ENCODE peak calls at places on chromosomes 2 and 18, in five cellular contexts. One of them, this sample, is unnamed.

GRCh38 chr2:46460991-46461715 is 18.2 kb upstream of the TMEM247 start:
- DNase-seq in astrocyte of the spinal cord: peak; percentile 60
- DNase-seq in astrocyte: no peak
- DNase-seq in mammary epithelial cell: peak; percentile 32
- DNase-seq in CD4-positive, CD25-positive, alpha-beta regulatory T cell: peak; percentile 65
- DNase-seq in this sample: no peak

GRCh38 chr18:35680139-35680551 is 98.6 kb downstream of the GALNT1 start:
- DNase-seq in mammary epithelial cell: no peak
- DNase-seq in CD4-positive, CD25-positive, alpha-beta regulatory T cell: no peak
- DNase-seq in astrocyte of the spinal cord: no peak
- DNase-seq in astrocyte: no peak
- DNase-seq in this sample: no peak

GRCh38 chr2:46914578-46915230 is 902 bp downstream of the MCFD2 start:
- DNase-seq in mammary epithelial cell: peak; percentile 14
- DNase-seq in astrocyte of the spinal cord: no peak
- DNase-seq in astrocyte: no peak
- DNase-seq in CD4-positive, CD25-positive, alpha-beta regulatory T cell: no peak
- DNase-seq in this sample: no peak

GRCh38 chr18:44626807-44627206 is 53.9 kb upstream of the SETBP1 start:
- DNase-seq in CD4-positive, CD25-positive, alpha-beta regulatory T cell: no peak
- DNase-seq in astrocyte of the spinal cord: no peak
- DNase-seq in mammary epithelial cell: no peak
- DNase-seq in astrocyte: no peak
- DNase-seq in this sample: no peak

GRCh38 chr2:54444503-54444902 is 11.6 kb upstream of the SPTBN1 start:
- DNase-seq in mammary epithelial cell: no peak
- DNase-seq in astrocyte: no peak
- DNase-seq in CD4-positive, CD25-positive, alpha-beta regulatory T cell: no peak
- DNase-seq in astrocyte of the spinal cord: no peak
- DNase-seq in this sample: no peak

GRCh38 chr2:161273038-161273760 is 35.0 kb upstream of the PSMD14 start:
- DNase-seq in astrocyte of the spinal cord: peak; percentile 76
- DNase-seq in mammary epithelial cell: peak; percentile 40
- DNase-seq in astrocyte: peak; percentile 30
- DNase-seq in CD4-positive, CD25-positive, alpha-beta regulatory T cell: peak; percentile 80
- DNase-seq in this sample: peak; percentile 76

GRCh38 chr2:68225119-68225632 is 27.2 kb downstream of the PPP3R1 start:
- DNase-seq in CD4-positive, CD25-positive, alpha-beta regulatory T cell: no peak
- DNase-seq in astrocyte: no peak
- DNase-seq in mammary epithelial cell: peak; percentile 57
- DNase-seq in astrocyte of the spinal cord: no peak
- DNase-seq in this sample: no peak

GRCh38 chr2:227509824-227510619 is 38.1 kb downstream of the AGFG1 start:
- DNase-seq in CD4-positive, CD25-positive, alpha-beta regulatory T cell: no peak
- DNase-seq in mammary epithelial cell: peak; percentile 90
- DNase-seq in astrocyte of the spinal cord: peak; percentile 33
- DNase-seq in astrocyte: peak; percentile 36
- DNase-seq in this sample: no peak

GRCh38 chr2:3712424-3712823 is 9.0 kb downstream of the DCDC2C start:
- DNase-seq in CD4-positive, CD25-positive, alpha-beta regulatory T cell: no peak
- DNase-seq in astrocyte: no peak
- DNase-seq in astrocyte of the spinal cord: no peak
- DNase-seq in mammary epithelial cell: peak; percentile 44
- DNase-seq in this sample: no peak

GRCh38 chr2:96510931-96511595 is 5.9 kb upstream of the NEURL3 start:
- DNase-seq in astrocyte of the spinal cord: no peak
- DNase-seq in CD4-positive, CD25-positive, alpha-beta regulatory T cell: no peak
- DNase-seq in astrocyte: no peak
- DNase-seq in mammary epithelial cell: no peak
- DNase-seq in this sample: no peak

GRCh38 chr2:216195565-216195978 is 86.4 kb downstream of the XRCC5 start:
- DNase-seq in mammary epithelial cell: peak; percentile 92
- DNase-seq in CD4-positive, CD25-positive, alpha-beta regulatory T cell: peak; percentile 48
- DNase-seq in astrocyte of the spinal cord: peak; percentile 88
- DNase-seq in astrocyte: peak; percentile 93
- DNase-seq in this sample: no peak

GRCh38 chr2:72148391-72148974 is 821 bp upstream of the CYP26B1 start:
- DNase-seq in astrocyte of the spinal cord: no peak
- DNase-seq in astrocyte: no peak
- DNase-seq in mammary epithelial cell: no peak
- DNase-seq in CD4-positive, CD25-positive, alpha-beta regulatory T cell: no peak
- DNase-seq in this sample: no peak

GRCh38 chr18:39749154-39749553 is 2183.6 kb upstream of the CELF4 start:
- DNase-seq in mammary epithelial cell: no peak
- DNase-seq in astrocyte: no peak
- DNase-seq in astrocyte of the spinal cord: no peak
- DNase-seq in CD4-positive, CD25-positive, alpha-beta regulatory T cell: no peak
- DNase-seq in this sample: no peak

GRCh38 chr2:11582526-11583202 is 48.8 kb downstream of the GREB1 start:
- DNase-seq in astrocyte of the spinal cord: peak; percentile 17
- DNase-seq in astrocyte: no peak
- DNase-seq in CD4-positive, CD25-positive, alpha-beta regulatory T cell: peak; percentile 60
- DNase-seq in mammary epithelial cell: peak; percentile 39
- DNase-seq in this sample: peak; percentile 45

GRCh38 chr2:10977636-10978035 is 65.9 kb downstream of the KCNF1 start:
- DNase-seq in mammary epithelial cell: no peak
- DNase-seq in CD4-positive, CD25-positive, alpha-beta regulatory T cell: no peak
- DNase-seq in astrocyte of the spinal cord: no peak
- DNase-seq in astrocyte: no peak
- DNase-seq in this sample: no peak

GRCh38 chr2:9885036-9885684 is 41.9 kb downstream of the TAF1B start:
- DNase-seq in CD4-positive, CD25-positive, alpha-beta regulatory T cell: no peak
- DNase-seq in mammary epithelial cell: peak; percentile 19
- DNase-seq in astrocyte of the spinal cord: peak; percentile 40
- DNase-seq in astrocyte: peak; percentile 39
- DNase-seq in this sample: no peak

GRCh38 chr2:192469612-192470011 is 274.9 kb upstream of the TMEFF2 start:
- DNase-seq in astrocyte of the spinal cord: no peak
- DNase-seq in astrocyte: no peak
- DNase-seq in CD4-positive, CD25-positive, alpha-beta regulatory T cell: no peak
- DNase-seq in mammary epithelial cell: no peak
- DNase-seq in this sample: no peak

GRCh38 chr2:51510298-51510697 is 478.4 kb upstream of the NRXN1 start:
- DNase-seq in mammary epithelial cell: no peak
- DNase-seq in astrocyte of the spinal cord: no peak
- DNase-seq in astrocyte: no peak
- DNase-seq in CD4-positive, CD25-positive, alpha-beta regulatory T cell: no peak
- DNase-seq in this sample: no peak

GRCh38 chr2:239376942-239377531 is 23.8 kb downstream of the HDAC4 start:
- DNase-seq in CD4-positive, CD25-positive, alpha-beta regulatory T cell: no peak
- DNase-seq in astrocyte: no peak
- DNase-seq in mammary epithelial cell: no peak
- DNase-seq in astrocyte of the spinal cord: no peak
- DNase-seq in this sample: no peak

GRCh38 chr2:39435974-39436591 is 1.0 kb downstream of the MAP4K3 start:
- DNase-seq in astrocyte: peak; percentile 78
- DNase-seq in CD4-positive, CD25-positive, alpha-beta regulatory T cell: no peak
- DNase-seq in astrocyte of the spinal cord: peak; percentile 62
- DNase-seq in mammary epithelial cell: peak; percentile 39
- DNase-seq in this sample: no peak

GRCh38 chr2:11962707-11963358 is 216.4 kb downstream of the LPIN1 start:
- DNase-seq in astrocyte of the spinal cord: no peak
- DNase-seq in CD4-positive, CD25-positive, alpha-beta regulatory T cell: no peak
- DNase-seq in astrocyte: no peak
- DNase-seq in mammary epithelial cell: no peak
- DNase-seq in this sample: no peak

GRCh38 chr2:129720761-129721160 is 258.7 kb upstream of the RAB6C start:
- DNase-seq in astrocyte: no peak
- DNase-seq in CD4-positive, CD25-positive, alpha-beta regulatory T cell: no peak
- DNase-seq in mammary epithelial cell: no peak
- DNase-seq in astrocyte of the spinal cord: no peak
- DNase-seq in this sample: no peak

GRCh38 chr2:159091381-159091780 is 122.9 kb downstream of the TANC1 start:
- DNase-seq in astrocyte: peak; percentile 87
- DNase-seq in mammary epithelial cell: peak; percentile 47
- DNase-seq in astrocyte of the spinal cord: peak; percentile 82
- DNase-seq in CD4-positive, CD25-positive, alpha-beta regulatory T cell: no peak
- DNase-seq in this sample: no peak

GRCh38 chr2:196963961-196964360 is 37.5 kb upstream of the PGAP1 start:
- DNase-seq in CD4-positive, CD25-positive, alpha-beta regulatory T cell: no peak
- DNase-seq in astrocyte: no peak
- DNase-seq in astrocyte of the spinal cord: no peak
- DNase-seq in mammary epithelial cell: peak; percentile 21
- DNase-seq in this sample: no peak

GRCh38 chr2:196967775-196968174 is 41.3 kb upstream of the PGAP1 start:
- DNase-seq in astrocyte: no peak
- DNase-seq in astrocyte of the spinal cord: no peak
- DNase-seq in mammary epithelial cell: no peak
- DNase-seq in CD4-positive, CD25-positive, alpha-beta regulatory T cell: no peak
- DNase-seq in this sample: no peak

GRCh38 chr2:196970089-196970488 is 43.6 kb upstream of the PGAP1 start:
- DNase-seq in astrocyte of the spinal cord: no peak
- DNase-seq in CD4-positive, CD25-positive, alpha-beta regulatory T cell: no peak
- DNase-seq in astrocyte: no peak
- DNase-seq in mammary epithelial cell: no peak
- DNase-seq in this sample: no peak

GRCh38 chr2:196966078-196966477 is 39.6 kb upstream of the PGAP1 start:
- DNase-seq in CD4-positive, CD25-positive, alpha-beta regulatory T cell: no peak
- DNase-seq in astrocyte of the spinal cord: no peak
- DNase-seq in mammary epithelial cell: no peak
- DNase-seq in astrocyte: no peak
- DNase-seq in this sample: no peak

GRCh38 chr2:196967126-196967525 is 40.6 kb upstream of the PGAP1 start:
- DNase-seq in astrocyte of the spinal cord: peak; percentile 60
- DNase-seq in astrocyte: peak; percentile 68
- DNase-seq in CD4-positive, CD25-positive, alpha-beta regulatory T cell: no peak
- DNase-seq in mammary epithelial cell: peak; percentile 26
- DNase-seq in this sample: no peak
- H3K4me3 ChIP-seq in astrocyte of the spinal cord: peak overlapping the region; percentile 24
- H3K4me3 ChIP-seq in astrocyte: no peak overlapping the region
- H3K4me3 ChIP-seq in CD4-positive, CD25-positive, alpha-beta regulatory T cell: no peak overlapping the region
- H3K4me3 ChIP-seq in mammary epithelial cell: no peak overlapping the region
- H3K4me3 ChIP-seq in this sample: no peak overlapping the region

GRCh38 chr2:199738723-199739412 is 112.1 kb downstream of the FTCDNL1 start:
- DNase-seq in astrocyte: no peak
- DNase-seq in CD4-positive, CD25-positive, alpha-beta regulatory T cell: no peak
- DNase-seq in astrocyte of the spinal cord: no peak
- DNase-seq in mammary epithelial cell: no peak
- DNase-seq in this sample: no peak
- H3K4me3 ChIP-seq in astrocyte: no peak overlapping the region
- H3K4me3 ChIP-seq in CD4-positive, CD25-positive, alpha-beta regulatory T cell: no peak overlapping the region
- H3K4me3 ChIP-seq in astrocyte of the spinal cord: no peak overlapping the region
- H3K4me3 ChIP-seq in mammary epithelial cell: no peak overlapping the region
- H3K4me3 ChIP-seq in this sample: no peak overlapping the region

GRCh38 chr2:230821261-230821990 is 43.3 kb upstream of the ITM2C start:
- DNase-seq in CD4-positive, CD25-positive, alpha-beta regulatory T cell: no peak
- DNase-seq in astrocyte: no peak
- DNase-seq in astrocyte of the spinal cord: no peak
- DNase-seq in mammary epithelial cell: no peak
- DNase-seq in this sample: no peak

GRCh38 chr2:230825354-230825753 is 39.4 kb upstream of the ITM2C start:
- DNase-seq in CD4-positive, CD25-positive, alpha-beta regulatory T cell: no peak
- DNase-seq in mammary epithelial cell: no peak
- DNase-seq in astrocyte: no peak
- DNase-seq in astrocyte of the spinal cord: no peak
- DNase-seq in this sample: no peak

GRCh38 chr2:230821991-230822520 is 42.7 kb upstream of the ITM2C start:
- DNase-seq in astrocyte: no peak
- DNase-seq in CD4-positive, CD25-positive, alpha-beta regulatory T cell: no peak
- DNase-seq in mammary epithelial cell: no peak
- DNase-seq in astrocyte of the spinal cord: no peak
- DNase-seq in this sample: no peak

GRCh38 chr2:230823264-230823964 is 41.3 kb upstream of the ITM2C start:
- DNase-seq in mammary epithelial cell: no peak
- DNase-seq in CD4-positive, CD25-positive, alpha-beta regulatory T cell: no peak
- DNase-seq in astrocyte of the spinal cord: no peak
- DNase-seq in astrocyte: no peak
- DNase-seq in this sample: no peak

GRCh38 chr2:230824406-230824978 is 40.2 kb upstream of the ITM2C start:
- DNase-seq in mammary epithelial cell: peak; percentile 55
- DNase-seq in astrocyte of the spinal cord: peak; percentile 78
- DNase-seq in astrocyte: peak; percentile 55
- DNase-seq in CD4-positive, CD25-positive, alpha-beta regulatory T cell: peak; percentile 84
- DNase-seq in this sample: peak; percentile 81
- H3K4me3 ChIP-seq in mammary epithelial cell: no peak overlapping the region
- H3K4me3 ChIP-seq in astrocyte of the spinal cord: peak overlapping the region; percentile 16
- H3K4me3 ChIP-seq in astrocyte: no peak overlapping the region
- H3K4me3 ChIP-seq in CD4-positive, CD25-positive, alpha-beta regulatory T cell: peak overlapping the region; percentile 37
- H3K4me3 ChIP-seq in this sample: no peak overlapping the region

GRCh38 chr2:118843492-118844132 is 3.8 kb downstream of the EN1 start:
- DNase-seq in astrocyte: no peak
- DNase-seq in astrocyte of the spinal cord: no peak
- DNase-seq in mammary epithelial cell: no peak
- DNase-seq in CD4-positive, CD25-positive, alpha-beta regulatory T cell: no peak
- DNase-seq in this sample: no peak

GRCh38 chr2:118841450-118841827 is 6.0 kb downstream of the EN1 start:
- DNase-seq in mammary epithelial cell: no peak
- DNase-seq in CD4-positive, CD25-positive, alpha-beta regulatory T cell: no peak
- DNase-seq in astrocyte of the spinal cord: no peak
- DNase-seq in astrocyte: no peak
- DNase-seq in this sample: no peak

GRCh38 chr2:118841828-118842461 is 5.5 kb downstream of the EN1 start:
- DNase-seq in CD4-positive, CD25-positive, alpha-beta regulatory T cell: no peak
- DNase-seq in astrocyte: no peak
- DNase-seq in astrocyte of the spinal cord: no peak
- DNase-seq in mammary epithelial cell: no peak
- DNase-seq in this sample: no peak

GRCh38 chr2:118844261-118845004 is 3.0 kb downstream of the EN1 start:
- DNase-seq in astrocyte of the spinal cord: no peak
- DNase-seq in mammary epithelial cell: no peak
- DNase-seq in astrocyte: no peak
- DNase-seq in CD4-positive, CD25-positive, alpha-beta regulatory T cell: no peak
- DNase-seq in this sample: no peak

DNA sequence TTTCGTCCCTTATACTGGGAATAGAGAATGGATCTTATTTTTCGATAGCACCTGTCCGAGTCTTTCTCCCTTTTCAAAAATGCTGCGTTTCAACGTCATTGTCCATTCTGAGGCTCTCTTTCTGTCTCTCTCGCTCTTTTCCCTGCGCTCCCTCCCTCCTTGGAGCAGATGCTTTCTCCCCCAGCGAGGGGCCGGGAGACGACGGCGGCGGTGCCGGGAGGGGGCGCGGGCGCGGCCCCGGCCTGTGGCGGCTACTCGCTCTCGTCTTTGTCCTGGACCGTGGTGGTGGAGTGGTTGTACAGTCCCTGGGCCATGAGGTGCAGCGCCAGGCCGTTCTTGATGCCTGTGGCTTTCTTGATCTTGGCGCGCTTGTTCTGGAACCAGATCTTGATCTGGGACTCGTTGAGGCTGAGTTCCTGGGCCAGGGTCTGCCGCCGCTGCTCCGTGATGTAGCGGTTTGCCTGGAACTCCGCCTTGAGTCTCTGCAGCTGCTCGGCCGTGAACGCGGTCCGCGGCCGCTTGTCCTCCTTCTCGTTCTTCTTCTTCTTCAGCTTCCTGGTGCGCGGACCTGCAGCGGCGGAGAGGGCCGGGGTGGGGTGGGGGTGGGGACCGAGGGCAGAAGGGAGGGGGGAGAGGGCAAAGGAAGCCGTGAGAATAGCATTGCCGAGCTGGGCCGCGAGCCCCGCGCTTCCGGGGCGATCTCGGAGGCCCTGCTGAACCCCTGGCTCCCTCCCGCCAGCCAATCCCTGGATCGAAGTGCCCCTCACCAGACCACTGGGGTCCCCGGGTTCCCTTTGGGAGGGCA is 4.6 kb downstream of the EN1 start:
- DNase-seq in CD4-positive, CD25-positive, alpha-beta regulatory T cell: no peak
- DNase-seq in astrocyte: no peak
- DNase-seq in astrocyte of the spinal cord: no peak
- DNase-seq in mammary epithelial cell: no peak
- DNase-seq in this sample: no peak
- H3K4me3 ChIP-seq in CD4-positive, CD25-positive, alpha-beta regulatory T cell: peak overlapping the region; percentile 55
- H3K4me3 ChIP-seq in astrocyte: peak overlapping the region; percentile 43
- H3K4me3 ChIP-seq in astrocyte of the spinal cord: peak overlapping the region; percentile 30
- H3K4me3 ChIP-seq in mammary epithelial cell: no peak overlapping the region
- H3K4me3 ChIP-seq in this sample: no peak overlapping the region

GRCh38 chr18:79932907-79933306 is 18.5 kb downstream of the SLC66A2 start:
- DNase-seq in CD4-positive, CD25-positive, alpha-beta regulatory T cell: no peak
- DNase-seq in mammary epithelial cell: no peak
- DNase-seq in astrocyte of the spinal cord: no peak
- DNase-seq in astrocyte: no peak
- DNase-seq in this sample: no peak
- H3K4me3 ChIP-seq in CD4-positive, CD25-positive, alpha-beta regulatory T cell: no peak overlapping the region
- H3K4me3 ChIP-seq in mammary epithelial cell: no peak overlapping the region
- H3K4me3 ChIP-seq in astrocyte of the spinal cord: no peak overlapping the region
- H3K4me3 ChIP-seq in astrocyte: no peak overlapping the region
- H3K4me3 ChIP-seq in this sample: no peak overlapping the region

This sample was measured in Jurkat, Clone E6-1.